ENCODE peak calls at places on chromosomes 6 and 20, in six cellular contexts. Z is upper lobe of left lung, G is Peyer's patch, R is K562, S is heart left ventricle, E is sigmoid colon. K is an unnamed sample.

GRCh38 chr20:60634773-60635172 is 617.3 kb upstream of the CDH4 start:
- DNase-seq in Z (no peak), G (no peak), R (no peak), S (no peak), E (no peak), K (no peak)

GRCh38 chr6:116557863-116558262 is 4.3 kb downstream of the CALHM4 start:
- DNase-seq in Z (no peak), G (no peak), R (no peak), S (no peak), E (no peak), K (peak; percentile 51)

GRCh38 chr20:33275871-33276270 is 7.1 kb upstream of the BPIFB1 start:
- DNase-seq in Z (no peak), G (no peak), R (no peak), S (no peak), E (no peak), K (no peak)

GRCh38 chr6:17289491-17290106 is 8.4 kb downstream of the RBM24 start:
- DNase-seq in Z (no peak), G (no peak), R (no peak), S (no peak), E (peak; percentile 93), K (peak; percentile 5)

GRCh38 chr20:63979549-63980316 is at the start of gene SAMD10:
- DNase-seq in Z (peak; percentile 92), G (peak; percentile 69), R (peak; percentile 67), S (peak; percentile 78), E (no peak), K (no peak)

GRCh38 chr6:137651591-137652335 is 157.6 kb upstream of the OLIG3 start:
- DNase-seq in Z (no peak), G (peak; percentile 72), R (no peak), S (no peak), E (no peak), K (no peak)

GRCh38 chr6:36823421-36824096 is 15.7 kb downstream of the CPNE5 start:
- DNase-seq in Z (no peak), G (no peak), R (no peak), S (peak; percentile 31), E (no peak), K (no peak)

GRCh38 chr6:17393335-17394191 is at the start of gene CAP2:
- DNase-seq in Z (peak; percentile 88), G (peak; percentile 60), R (no peak), S (peak; percentile 78), E (peak; percentile 93), K (peak; percentile 42)

GRCh38 chr20:44342240-44342639 is 5.4 kb downstream of the R3HDML start:
- DNase-seq in Z (no peak), G (no peak), R (peak; percentile 11), S (no peak), E (no peak), K (no peak)

GRCh38 chr6:22448311-22448711 is 121.1 kb upstream of the HDGFL1 start:
- DNase-seq in Z (no peak), G (no peak), R (no peak), S (no peak), E (no peak), K (no peak)

GRCh38 chr6:3624268-3625136 is 127.0 kb downstream of the PXDC1 start:
- DNase-seq in Z (no peak), G (no peak), R (no peak), S (no peak), E (no peak), K (no peak)

GRCh38 chr6:90293319-90293937 is 3.2 kb downstream of the BACH2 start:
- DNase-seq in Z (no peak), G (no peak), R (no peak), S (no peak), E (no peak), K (no peak)

GRCh38 chr6:161748535-161749386 is 474.9 kb upstream of the AGPAT4 start:
- DNase-seq in Z (no peak), G (peak; percentile 55), R (peak; percentile 53), S (peak; percentile 55), E (no peak), K (no peak)

GRCh38 chr6:3669916-3670315 is 81.6 kb downstream of the PXDC1 start:
- DNase-seq in Z (no peak), G (no peak), R (peak; percentile 38), S (no peak), E (no peak), K (peak; percentile 43)

GRCh38 chr20:57434390-57434700 is 43.1 kb downstream of the RBM38 start:
- DNase-seq in Z (no peak), G (no peak), R (no peak), S (no peak), E (no peak), K (no peak)

GRCh38 chr6:63804381-63804956 is 168.9 kb downstream of the PHF3 start:
- DNase-seq in Z (no peak), G (no peak), R (no peak), S (no peak), E (no peak), K (no peak)

GRCh38 chr6:25769983-25770382 is 15.4 kb downstream of the SLC17A4 start:
- DNase-seq in Z (no peak), G (no peak), R (no peak), S (no peak), E (no peak), K (no peak)

GRCh38 chr6:112224088-112224487 is 30.3 kb downstream of the LAMA4 start:
- DNase-seq in Z (no peak), G (no peak), R (no peak), S (no peak), E (no peak), K (no peak)

GRCh38 chr6:55756711-55757110 is 118.7 kb downstream of the BMP5 start:
- DNase-seq in Z (no peak), G (no peak), R (no peak), S (no peak), E (no peak), K (no peak)

GRCh38 chr20:57717797-57718196 is 8.0 kb upstream of the PMEPA1 start:
- DNase-seq in Z (no peak), G (no peak), R (no peak), S (no peak), E (no peak), K (peak; percentile 65)

GRCh38 chr6:138440296-138440695 is 36.3 kb downstream of the HEBP2 start:
- DNase-seq in Z (no peak), G (no peak), R (no peak), S (no peak), E (no peak), K (no peak)

GRCh38 chr6:130132286-130132701 is 90.5 kb downstream of the SAMD3 start:
- DNase-seq in Z (no peak), G (no peak), R (no peak), S (no peak), E (no peak), K (no peak)

GRCh38 chr6:149545258-149545753 is 537 bp downstream of the PPIL4 start:
- DNase-seq in Z (no peak), G (no peak), R (peak; percentile 58), S (no peak), E (peak; percentile 70), K (peak; percentile 19)

GRCh38 chr6:106803188-106803587 is 171.3 kb downstream of the CD24 start:
- DNase-seq in Z (no peak), G (no peak), R (no peak), S (no peak), E (no peak), K (no peak)

GRCh38 chr6:106804238-106805016 is 170.1 kb downstream of the CD24 start:
- DNase-seq in Z (no peak), G (no peak), R (no peak), S (no peak), E (no peak), K (no peak)

GRCh38 chr6:106801256-106801655 is 171.9 kb downstream of the QRSL1 start:
- DNase-seq in Z (peak; percentile 24), G (no peak), R (no peak), S (no peak), E (no peak), K (no peak)

GRCh38 chr6:106800379-106800778 is 171.0 kb downstream of the QRSL1 start:
- DNase-seq in Z (no peak), G (no peak), R (no peak), S (no peak), E (no peak), K (no peak)

GRCh38 chr6:106802141-106802540 is 172.4 kb downstream of the CD24 start:
- DNase-seq in Z (no peak), G (no peak), R (no peak), S (no peak), E (no peak), K (no peak)
- H3K4me1 ChIP-seq in Z (no peaks in the 10 kb centered on the region), G (no peaks in the 10 kb centered on the region), R (peaks cover 10% of the 10 kb centered on the region), S (no peaks in the 10 kb centered on the region), E (no peaks in the 10 kb centered on the region), K (no peaks in the 10 kb centered on the region)

GRCh38 chr6:11381801-11382513 is 149.5 kb upstream of the NEDD9 start:
- DNase-seq in Z (no peak), G (no peak), R (no peak), S (no peak), E (no peak), K (no peak)
- TF ChIP-seq POLR2A in Z (peak; percentile 67), G (peak; percentile 20), R (no peak), S (no peak), E (no peak), K (no peak)

DNA sequence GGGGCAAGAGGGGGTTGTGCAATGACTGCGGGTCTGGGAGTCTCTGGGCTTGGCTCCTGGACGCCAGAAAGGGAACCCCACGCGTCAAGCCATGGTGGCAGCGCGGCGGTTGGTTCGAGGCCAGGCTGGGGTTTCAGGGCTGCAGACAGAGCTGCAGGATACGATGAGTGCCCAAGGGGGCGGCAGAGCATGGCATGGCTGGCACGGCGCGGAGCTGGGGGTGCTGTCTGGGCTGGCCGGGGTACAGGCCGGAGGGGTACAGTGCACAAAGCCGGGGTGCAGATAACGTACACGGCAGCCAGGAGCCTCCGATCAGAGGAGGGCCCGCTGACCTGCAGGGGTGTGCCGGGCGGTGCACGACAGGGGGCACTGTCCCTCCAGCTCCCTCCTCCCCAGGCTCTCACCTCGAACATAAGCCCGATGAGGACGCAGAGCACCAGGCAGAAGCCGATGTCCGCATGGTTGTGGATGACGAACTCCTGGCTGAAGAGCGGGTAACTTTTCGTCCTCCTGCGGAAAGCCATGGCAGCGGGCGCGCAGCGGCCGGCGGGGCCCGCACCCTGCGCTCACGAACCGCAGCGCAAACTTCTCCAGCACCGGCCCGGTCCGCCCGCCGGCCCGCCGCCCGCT is 353 bp downstream of the TRAM2 start:
- DNase-seq in Z (peak; percentile 90), G (peak; percentile 84), R (peak; percentile 80), S (peak; percentile 80), E (peak; percentile 86), K (no peak)
- TF ChIP-seq CTCF in Z (peak; percentile 40), G (peak; percentile 32), R (peak; percentile 85), S (peak; percentile 51), E (peak; percentile 16), K (no peak)

GRCh38 chr20:53575481-53576194 is 18.0 kb downstream of the ZNF217 start:
- DNase-seq in Z (no peak), G (no peak), R (no peak), S (no peak), E (no peak), K (no peak)
- H3K4me1 ChIP-seq in Z (peaks cover 26% of the 10 kb centered on the region), G (peaks cover 15% of the 10 kb centered on the region), R (peaks cover 17% of the 10 kb centered on the region), S (peaks cover 11% of the 10 kb centered on the region), E (no peaks in the 10 kb centered on the region), K (peaks cover 9% of the 10 kb centered on the region)